ENCODE peak calls at places on chromosomes 12 and 14, in four cellular contexts. H is activated effector memory CD4-positive, alpha-beta T cell treated with Interleukin-2 at 50 U/mL for 16 hours; W is stomach; K is GM20000. J is an unnamed sample.

GRCh38 chr12:98456583-98457573 is 58.5 kb upstream of the TMPO start:
- DNase-seq in H (no peak), K (peak; percentile 47), W (peak; percentile 46), J (no peak)

GRCh38 chr14:55388160-55388559 is 23.5 kb downstream of the ATG14 start:
- DNase-seq in K (no peak), H (no peak), W (no peak), J (no peak)

GRCh38 chr12:12704593-12705230 is 8.7 kb upstream of the GPR19 start:
- DNase-seq in W (peak; percentile 62), H (no peak), K (peak; percentile 60), J (peak; percentile 94)

GRCh38 chr14:99946652-99947489 is 118.4 kb upstream of the EVL start:
- DNase-seq in K (peak; percentile 82), H (peak; percentile 32), W (peak; percentile 55), J (peak; percentile 76)

GRCh38 chr14:100892496-100893227 is 10.9 kb downstream of the RTL1 start:
- DNase-seq in W (peak; percentile 20), H (no peak), K (no peak), J (no peak)

GRCh38 chr14:103078420-103078749 is 5.6 kb upstream of the LBHD2 start:
- DNase-seq in H (peak; percentile 58), K (peak; percentile 91), W (peak; percentile 90), J (peak; percentile 86)

GRCh38 chr14:93984987-93985410 is 8.6 kb upstream of the ASB2 start:
- DNase-seq in W (no peak), K (no peak), H (no peak), J (peak; percentile 76)

GRCh38 chr12:70812124-70812523 is 108.4 kb downstream of the PTPRR start:
- DNase-seq in H (no peak), K (no peak), W (no peak), J (no peak)

GRCh38 chr12:61538951-61539350 is 721.3 kb upstream of the USP15 start:
- DNase-seq in W (no peak), H (no peak), K (no peak), J (no peak)

GRCh38 chr14:96167224-96168148 is 37.2 kb upstream of the BDKRB2 start:
- DNase-seq in K (no peak), H (no peak), W (no peak), J (peak; percentile 85)

GRCh38 chr14:88069677-88070076 is 64.7 kb downstream of the GPR65 start:
- DNase-seq in K (no peak), H (no peak), W (no peak), J (no peak)

GRCh38 chr12:94660436-94660835 is 10.1 kb upstream of the TMCC3 start:
- DNase-seq in W (no peak), K (no peak), H (no peak), J (no peak)

GRCh38 chr12:66304296-66304915 is 2.1 kb downstream of the HELB start:
- DNase-seq in K (no peak), W (no peak), H (no peak), J (no peak)

GRCh38 chr12:107079172-107080011 is 14.0 kb downstream of the CRY1 start:
- DNase-seq in K (no peak), W (no peak), H (no peak), J (peak; percentile 21)

GRCh38 chr12:92027243-92027642 is 118.4 kb downstream of the BTG1 start:
- DNase-seq in H (no peak), K (no peak), W (no peak), J (no peak)

GRCh38 chr14:71206766-71207371 is 299.6 kb downstream of the PCNX1 start:
- DNase-seq in W (peak; percentile 26), K (no peak), H (no peak), J (peak; percentile 27)

GRCh38 chr12:48031135-48031960 is 27.1 kb upstream of the COL2A1 start:
- DNase-seq in H (no peak), W (no peak), K (no peak), J (no peak)

GRCh38 chr12:10861366-10861765 is 12.1 kb upstream of the PRR4 start:
- DNase-seq in K (no peak), H (no peak), W (no peak), J (no peak)

GRCh38 chr14:22265319-22266140 is 323.5 kb downstream of the DAD1 start:
- DNase-seq in W (no peak), H (no peak), K (no peak), J (no peak)

GRCh38 chr14:31945074-31945613 is 132.0 kb upstream of the ARHGAP5 start:
- DNase-seq in K (no peak), W (no peak), H (peak; percentile 25), J (peak; percentile 68)

J was measured in A549.